ENCODE peak calls at places on chromosomes 6 and 20, in six cellular contexts. Y is HCT116, U is HepG2, X is H1, I is K562, O is SK-N-SH. Z is an unnamed sample.

GRCh38 chr6:153032255-153032882 is 29.9 kb upstream of the MTRF1L start:
- DNase-seq in U (peak; percentile 22), X (no peak), Y (peak; percentile 27), I (peak; percentile 17), O (peak; percentile 14), Z (no peak)

GRCh38 chr20:19460386-19460785 is 247.9 kb downstream of the SLC24A3 start:
- DNase-seq in I (no peak), O (no peak), Y (no peak), X (no peak), U (no peak), Z (no peak)

GRCh38 chr20:34636648-34637047 is 40.2 kb downstream of the PIGU start:
- DNase-seq in I (no peak), O (no peak), U (no peak), X (no peak), Y (no peak), Z (no peak)

GRCh38 chr20:32635764-32636163 is 38.0 kb downstream of the C20orf203 start:
- DNase-seq in O (no peak), Y (no peak), U (no peak), X (no peak), I (no peak), Z (no peak)

GRCh38 chr6:43937236-43938177 is 167.5 kb downstream of the VEGFA start:
- DNase-seq in I (peak; percentile 73), X (no peak), Y (no peak), U (no peak), O (peak; percentile 67), Z (no peak)

GRCh38 chr6:142808405-142809061 is 136.4 kb downstream of the HIVEP2 start:
- DNase-seq in Y (no peak), X (no peak), U (no peak), I (no peak), O (no peak), Z (no peak)

GRCh38 chr6:7058250-7058923 is 49.4 kb upstream of the RREB1 start:
- DNase-seq in X (no peak), U (peak; percentile 77), Y (peak; percentile 97), I (peak; percentile 84), O (no peak), Z (peak; percentile 49)

GRCh38 chr6:42304313-42304712 is 86.7 kb upstream of the MRPS10 start:
- DNase-seq in O (no peak), X (no peak), I (no peak), U (no peak), Y (no peak), Z (no peak)

GRCh38 chr6:35259946-35260626 is 551 bp downstream of the ZNF76 start:
- DNase-seq in X (peak; percentile 91), U (peak; percentile 79), I (peak; percentile 93), Y (peak; percentile 42), O (peak; percentile 91), Z (peak; percentile 32)

GRCh38 chr20:64130271-64130670 is 22.9 kb upstream of the NPBWR2 start:
- DNase-seq in O (no peak), U (no peak), X (peak; percentile 20), I (no peak), Y (no peak), Z (no peak)

GRCh38 chr6:33288141-33288941 is 698 bp downstream of the WDR46 start:
- DNase-seq in X (no peak), I (no peak), O (peak; percentile 36), U (no peak), Y (no peak), Z (no peak)

GRCh38 chr20:34585019-34585418 is 26.5 kb downstream of the MAP1LC3A start:
- DNase-seq in O (no peak), Y (no peak), I (no peak), X (no peak), U (no peak), Z (no peak)

GRCh38 chr20:31587545-31588389 is 17.3 kb upstream of the ID1 start:
- DNase-seq in I (peak; percentile 39), U (no peak), X (no peak), O (peak; percentile 77), Y (no peak), Z (no peak)

GRCh38 chr6:121504227-121504626 is 68.8 kb downstream of the GJA1 start:
- DNase-seq in I (no peak), O (no peak), X (no peak), Y (no peak), U (no peak), Z (no peak)

GRCh38 chr6:100237881-100238280 is 226.8 kb downstream of the SIM1 start:
- DNase-seq in U (no peak), Y (no peak), X (no peak), I (no peak), O (no peak), Z (no peak)

GRCh38 chr6:38283734-38284362 is 355.9 kb downstream of the BTBD9 start:
- DNase-seq in Y (peak; percentile 85), I (no peak), O (no peak), X (no peak), U (no peak), Z (no peak)

GRCh38 chr20:906703-907102 is 9.4 kb downstream of the ANGPT4 start:
- DNase-seq in O (no peak), X (no peak), Y (no peak), U (no peak), I (no peak), Z (no peak)

GRCh38 chr20:53176133-53176532 is 204.0 kb downstream of the TSHZ2 start:
- DNase-seq in U (no peak), O (no peak), Y (no peak), X (no peak), I (no peak), Z (peak; percentile 35)

GRCh38 chr6:63307581-63308246 is 12.1 kb downstream of the LGSN start:
- DNase-seq in O (peak; percentile 29), I (peak; percentile 10), U (peak; percentile 72), X (no peak), Y (peak; percentile 47), Z (peak; percentile 70)

GRCh38 chr6:144133225-144133821 is 17.0 kb upstream of the STX11 start:
- DNase-seq in I (no peak), U (no peak), Y (no peak), X (no peak), O (no peak), Z (peak; percentile 9)

GRCh38 chr6:21171801-21172200 is 421.8 kb upstream of the SOX4 start:
- DNase-seq in Y (no peak), U (no peak), I (no peak), O (no peak), X (no peak), Z (no peak)

GRCh38 chr20:17960927-17961599 is 7.5 kb downstream of the SNX5 start:
- DNase-seq in Y (no peak), I (no peak), U (peak; percentile 91), O (no peak), X (no peak), Z (no peak)

GRCh38 chr20:21618697-21619421 is 86.6 kb upstream of the PAX1 start:
- DNase-seq in X (no peak), O (no peak), Y (no peak), U (no peak), I (no peak), Z (no peak)

GRCh38 chr20:44734938-44735337 is 10.7 kb upstream of the KCNK15 start:
- DNase-seq in I (no peak), X (no peak), U (no peak), Y (no peak), O (no peak), Z (peak; percentile 68)
- TF ChIP-seq JUND in I (no peak), X (no peak), U (no peak), Y (no peak), O (no peak), Z (no peak)

GRCh38 chr6:96086745-96087144 is 71.0 kb downstream of the FUT9 start:
- DNase-seq in U (no peak), Y (no peak), I (no peak), X (no peak), O (no peak), Z (no peak)

GRCh38 chr6:96089173-96089572 is 73.4 kb downstream of the FUT9 start:
- DNase-seq in Y (peak; percentile 13), I (no peak), U (peak; percentile 20), X (no peak), O (no peak), Z (no peak)
- TF ChIP-seq JUND in Y (no peak), I (no peak), U (no peak), X (no peak), O (no peak), Z (no peak)

DNA sequence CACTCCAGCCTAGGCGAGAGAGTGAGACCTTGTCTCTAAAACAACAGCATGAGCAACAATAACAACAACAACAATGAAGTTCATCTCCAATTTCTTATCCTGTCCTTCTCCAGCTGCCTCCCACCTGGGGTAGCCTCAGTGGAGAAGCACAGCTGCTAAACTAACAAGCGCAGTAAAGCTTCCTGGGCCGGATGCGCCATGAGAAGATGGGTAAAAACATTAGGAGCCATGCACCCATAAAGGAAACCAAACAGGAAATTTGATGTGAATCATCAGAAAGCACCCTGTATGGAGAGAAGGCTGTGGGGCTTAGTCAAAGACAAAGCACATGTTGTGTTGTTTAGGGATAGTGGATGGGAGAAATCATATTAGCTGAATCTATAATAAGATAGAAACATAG is 61.1 kb upstream of the CCN6 start:
- DNase-seq in Y (no peak), U (no peak), O (no peak), I (no peak), X (no peak), Z (no peak)
- TF ChIP-seq JUND in Y (no peak), U (no peak), O (no peak), I (no peak), X (no peak), Z (no peak)

GRCh38 chr6:77463308-77463880 is at the start of gene HTR1B:
- DNase-seq in X (peak; percentile 80), Y (no peak), U (no peak), O (no peak), I (no peak), Z (no peak)

GRCh38 chr6:77468939-77469338 is 5.6 kb upstream of the HTR1B start:
- DNase-seq in O (no peak), I (no peak), U (no peak), Y (no peak), X (no peak), Z (no peak)

GRCh38 chr6:77467038-77467437 is 3.7 kb upstream of the HTR1B start:
- DNase-seq in O (no peak), U (no peak), X (no peak), Y (no peak), I (no peak), Z (no peak)

GRCh38 chr6:77463881-77464867 is 883 bp upstream of the HTR1B start:
- DNase-seq in X (peak; percentile 74), O (no peak), Y (no peak), I (no peak), U (no peak), Z (no peak)

DNA sequence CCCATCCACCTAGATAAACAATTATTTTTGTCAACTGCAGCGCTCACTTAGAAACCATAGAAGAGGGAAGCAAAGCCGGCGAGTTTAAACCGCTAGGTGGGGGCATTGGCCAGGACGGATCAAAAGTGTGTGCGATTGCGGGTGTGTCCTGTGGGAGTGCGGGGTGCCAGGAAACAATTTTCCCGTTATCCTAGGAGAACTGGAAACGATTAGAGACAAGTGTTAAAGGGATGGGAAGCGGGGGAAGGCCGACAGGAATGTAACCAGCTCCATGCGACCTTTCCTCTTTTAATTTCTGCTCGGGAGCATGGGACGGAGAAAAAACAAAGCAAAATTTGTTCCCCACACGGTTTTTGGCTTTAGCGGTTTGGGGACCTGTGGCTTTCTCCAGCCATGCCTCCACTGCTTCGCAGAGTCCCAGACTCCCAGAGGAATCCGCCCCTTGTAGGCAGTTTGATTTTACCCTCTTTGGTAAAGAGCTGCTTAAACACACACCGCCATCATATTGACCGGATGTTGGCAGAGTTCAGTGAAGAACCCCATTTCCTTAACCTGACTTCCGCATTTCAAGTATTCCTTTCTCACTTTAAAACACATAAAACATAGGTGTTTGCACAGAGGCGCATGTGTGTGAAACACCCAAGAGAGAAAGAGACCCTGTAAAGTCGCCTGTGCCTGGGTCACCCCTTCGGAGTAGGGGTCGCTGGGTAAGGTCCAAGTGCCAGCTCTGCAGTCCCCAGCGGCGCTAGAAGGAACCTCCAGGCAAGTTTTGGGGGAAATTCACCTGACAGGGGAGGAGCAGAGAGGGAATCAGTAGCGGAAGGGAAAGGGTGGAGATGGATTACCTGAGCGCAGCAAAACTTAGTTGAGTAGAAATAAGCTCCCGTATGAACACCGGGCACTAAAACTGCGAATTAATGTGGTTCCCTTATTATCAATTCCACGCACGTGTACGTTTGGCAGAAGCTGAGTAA is 3.1 kb upstream of the HTR1B start:
- DNase-seq in Y (no peak), X (peak; percentile 72), O (peak; percentile 54), U (peak; percentile 20), I (no peak), Z (peak; percentile 43)
- TF ChIP-seq JUND in Y (no peak), X (no peak), O (no peak), U (no peak), I (no peak), Z (no peak)